ENCODE peak calls at places on chromosomes 2 and 18, in six cellular contexts. Q is aorta; Z is upper lobe of right lung; I is CD8-positive, alpha-beta memory T cell; U is mesendoderm; P is CD4-positive, alpha-beta T cell. L is an unnamed sample.

GRCh38 chr18:34322365-34323289 is 97.9 kb upstream of the NOL4 start:
- DNase-seq in Q (peak), Z (peak), I (no peak), U (peak), P (no peak), L (no peak)

GRCh38 chr2:160241251-160242137 is 41.4 kb upstream of the ITGB6 start:
- DNase-seq in Q (peak), Z (peak), I (no peak), U (no peak), P (no peak), L (no peak)

GRCh38 chr2:56369316-56369715 is 185.5 kb downstream of the CCDC85A start:
- DNase-seq in Q (no peak), Z (no peak), I (no peak), U (peak), P (no peak), L (no peak)

GRCh38 chr2:32836961-32837360 is 109.8 kb upstream of the LTBP1 start:
- DNase-seq in Q (no peak), Z (no peak), I (no peak), U (no peak), P (no peak), L (no peak)

GRCh38 chr2:36374586-36374985 is 19.0 kb downstream of the CRIM1 start:
- DNase-seq in Q (no peak), Z (no peak), I (no peak), U (no peak), P (no peak), L (no peak)

GRCh38 chr2:131046580-131047274 is 46.5 kb downstream of the FAM168B start:
- DNase-seq in Q (no peak), Z (no peak), I (no peak), U (no peak), P (no peak), L (no peak)

GRCh38 chr2:186946896-186947467 is 98.0 kb upstream of the ZSWIM2 start:
- DNase-seq in Q (no peak), Z (no peak), I (no peak), U (no peak), P (no peak), L (no peak)

GRCh38 chr2:34806396-34806795 is 1207.3 kb upstream of the FAM98A start:
- DNase-seq in Q (no peak), Z (no peak), I (no peak), U (peak), P (no peak), L (no peak)

GRCh38 chr2:23791030-23791429 is 135.9 kb downstream of the ATAD2B start:
- DNase-seq in Q (no peak), Z (no peak), I (no peak), U (no peak), P (no peak), L (no peak)

GRCh38 chr2:150689600-150689999 is 202.1 kb upstream of the RND3 start:
- DNase-seq in Q (no peak), Z (no peak), I (no peak), U (no peak), P (no peak), L (no peak)

GRCh38 chr2:18251486-18251885 is 309.0 kb downstream of the RDH14 start:
- DNase-seq in Q (no peak), Z (no peak), I (no peak), U (no peak), P (no peak), L (no peak)

GRCh38 chr2:62826141-62826540 is 120.6 kb downstream of the EHBP1 start:
- DNase-seq in Q (no peak), Z (no peak), I (no peak), U (peak), P (no peak), L (no peak)

GRCh38 chr2:113406114-113406513 is 31.4 kb upstream of the ZNG1B start:
- DNase-seq in Q (no peak), Z (no peak), I (no peak), U (peak), P (no peak), L (no peak)

GRCh38 chr2:159088906-159089305 is 120.5 kb downstream of the TANC1 start:
- DNase-seq in Q (no peak), Z (no peak), I (no peak), U (peak), P (no peak), L (no peak)

GRCh38 chr2:190537765-190538164 is 3.2 kb upstream of the NEMP2 start:
- DNase-seq in Q (no peak), Z (no peak), I (no peak), U (peak), P (no peak), L (no peak)

GRCh38 chr2:238024986-238025385 is 35.8 kb upstream of the SCLY start:
- DNase-seq in Q (no peak), Z (no peak), I (no peak), U (no peak), P (no peak), L (no peak)

GRCh38 chr18:48529796-48530195 is 9.0 kb upstream of the CTIF start:
- DNase-seq in Q (no peak), Z (no peak), I (no peak), U (peak), P (no peak), L (no peak)

GRCh38 chr2:179595284-179595683 is 266.1 kb downstream of the ZNF385B start:
- DNase-seq in Q (no peak), Z (no peak), I (no peak), U (peak), P (no peak), L (no peak)

GRCh38 chr18:9290171-9290570 is 44.4 kb upstream of the TWSG1 start:
- DNase-seq in Q (no peak), Z (no peak), I (no peak), U (no peak), P (no peak), L (no peak)

GRCh38 chr2:220469201-220469600 is 841.8 kb downstream of the SLC4A3 start:
- DNase-seq in Q (no peak), Z (no peak), I (no peak), U (no peak), P (no peak), L (no peak)

GRCh38 chr2:174656035-174656434 is 58.4 kb upstream of the WIPF1 start:
- DNase-seq in Q (no peak), Z (no peak), I (no peak), U (no peak), P (no peak), L (no peak)

GRCh38 chr2:8563814-8564474 is 117.9 kb upstream of the ID2 start:
- DNase-seq in Q (peak), Z (no peak), I (no peak), U (no peak), P (no peak), L (no peak)

GRCh38 chr18:59229191-59229590 is 9.2 kb downstream of the GRP start:
- DNase-seq in Q (no peak), Z (no peak), I (no peak), U (no peak), P (no peak), L (no peak)

GRCh38 chr2:101762451-101763171 is 65.1 kb downstream of the MAP4K4 start:
- DNase-seq in Q (no peak), Z (no peak), I (no peak), U (peak), P (no peak), L (no peak)

GRCh38 chr2:193584001-193584400 is 1389.3 kb upstream of the TMEFF2 start:
- DNase-seq in Q (no peak), Z (no peak), I (no peak), U (peak), P (no peak), L (no peak)

GRCh38 chr2:35548171-35548570 is 807.4 kb upstream of the CRIM1 start:
- DNase-seq in Q (no peak), Z (no peak), I (no peak), U (peak), P (no peak), L (no peak)

GRCh38 chr18:68985172-68985820 is 187.4 kb downstream of the CCDC102B start:
- DNase-seq in Q (no peak), Z (no peak), I (no peak), U (no peak), P (no peak), L (no peak)

GRCh38 chr2:42971947-42972736 is 179.8 kb upstream of the HAAO start:
- DNase-seq in Q (peak), Z (peak), I (no peak), U (peak), P (no peak), L (no peak)

GRCh38 chr2:113162173-113162572 is 11.6 kb upstream of the PSD4 start:
- DNase-seq in Q (no peak), Z (no peak), I (no peak), U (no peak), P (no peak), L (no peak)

GRCh38 chr2:237258146-237258545 is 155.8 kb downstream of the COL6A3 start:
- DNase-seq in Q (no peak), Z (no peak), I (no peak), U (peak), P (no peak), L (no peak)

GRCh38 chr2:168192839-168193616 is 54.4 kb downstream of the STK39 start:
- DNase-seq in Q (no peak), Z (no peak), I (peak), U (no peak), P (peak), L (no peak)
- H3K27ac ChIP-seq in Q (no peak), Z (no peak), I (no peak), U (no peak), P (peak), L (no peak)

DNA sequence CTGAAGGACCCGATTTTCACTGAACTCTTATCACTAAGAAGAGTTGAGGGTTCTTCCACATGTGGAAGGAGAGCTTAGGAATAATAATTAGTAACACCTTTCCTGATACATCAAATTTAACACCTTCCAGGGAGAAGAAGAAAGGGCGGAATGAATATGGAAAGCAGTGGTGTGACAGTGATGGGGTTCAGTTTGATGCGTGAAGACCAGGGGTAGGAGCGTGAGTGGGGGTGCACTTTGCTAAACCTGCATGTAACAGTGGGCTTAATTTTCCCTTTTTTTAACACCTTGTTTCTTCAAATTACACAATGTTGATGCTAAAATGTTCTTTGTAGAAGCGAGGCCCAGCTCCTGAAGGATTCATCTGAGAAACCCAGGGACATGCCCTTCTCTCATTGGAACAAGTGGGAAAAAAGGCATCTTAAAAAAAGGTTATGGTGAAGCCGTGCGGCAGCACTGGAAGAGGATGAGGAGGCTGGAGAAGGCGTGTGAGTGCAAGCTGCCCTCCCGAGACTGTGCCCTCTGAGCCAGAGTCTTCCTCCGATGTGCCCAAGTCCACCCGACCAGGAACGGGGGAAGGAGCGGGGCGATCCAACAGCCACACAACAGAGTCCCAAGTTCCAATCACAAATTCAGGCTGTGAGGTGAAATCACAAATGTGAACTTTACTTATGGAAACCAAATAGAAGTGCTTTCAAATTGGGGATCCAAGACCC is 80.8 kb downstream of the MBP start:
- DNase-seq in Q (no peak), Z (no peak), I (no peak), U (no peak), P (no peak), L (no peak)
- H3K27ac ChIP-seq in Q (no peak), Z (no peak), I (no peak), U (no peak), P (no peak), L (peak)

GRCh38 chr18:75215663-75216062 is 5.1 kb downstream of the TSHZ1 start:
- DNase-seq in Q (no peak), Z (no peak), I (no peak), U (no peak), P (no peak), L (no peak)
- H3K27ac ChIP-seq in Q (no peak), Z (no peak), I (no peak), U (no peak), P (peak), L (no peak)

DNA sequence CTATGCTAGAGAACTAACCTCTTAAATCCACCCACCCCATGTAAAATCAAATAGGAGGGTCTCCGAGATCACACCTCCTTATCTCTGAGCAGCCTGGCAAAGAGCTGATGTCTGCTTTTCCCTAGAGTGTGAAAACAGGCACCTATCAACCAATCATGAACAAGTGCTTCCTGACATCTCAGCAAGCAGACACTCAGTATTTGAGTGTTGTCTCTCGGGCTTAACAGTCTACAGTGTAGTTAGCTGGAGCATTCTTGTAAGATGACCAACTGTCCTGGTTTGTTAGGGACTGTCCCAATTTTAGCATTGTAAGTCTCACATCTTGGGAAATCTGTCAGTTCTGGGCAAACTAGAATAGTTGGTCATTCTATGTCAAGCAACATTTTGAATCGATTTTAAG is 26.4 kb downstream of the MARCHF4 start:
- DNase-seq in Q (no peak), Z (no peak), I (no peak), U (peak), P (no peak), L (no peak)
- H3K27ac ChIP-seq in Q (no peak), Z (no peak), I (no peak), U (no peak), P (no peak), L (no peak)

DNA sequence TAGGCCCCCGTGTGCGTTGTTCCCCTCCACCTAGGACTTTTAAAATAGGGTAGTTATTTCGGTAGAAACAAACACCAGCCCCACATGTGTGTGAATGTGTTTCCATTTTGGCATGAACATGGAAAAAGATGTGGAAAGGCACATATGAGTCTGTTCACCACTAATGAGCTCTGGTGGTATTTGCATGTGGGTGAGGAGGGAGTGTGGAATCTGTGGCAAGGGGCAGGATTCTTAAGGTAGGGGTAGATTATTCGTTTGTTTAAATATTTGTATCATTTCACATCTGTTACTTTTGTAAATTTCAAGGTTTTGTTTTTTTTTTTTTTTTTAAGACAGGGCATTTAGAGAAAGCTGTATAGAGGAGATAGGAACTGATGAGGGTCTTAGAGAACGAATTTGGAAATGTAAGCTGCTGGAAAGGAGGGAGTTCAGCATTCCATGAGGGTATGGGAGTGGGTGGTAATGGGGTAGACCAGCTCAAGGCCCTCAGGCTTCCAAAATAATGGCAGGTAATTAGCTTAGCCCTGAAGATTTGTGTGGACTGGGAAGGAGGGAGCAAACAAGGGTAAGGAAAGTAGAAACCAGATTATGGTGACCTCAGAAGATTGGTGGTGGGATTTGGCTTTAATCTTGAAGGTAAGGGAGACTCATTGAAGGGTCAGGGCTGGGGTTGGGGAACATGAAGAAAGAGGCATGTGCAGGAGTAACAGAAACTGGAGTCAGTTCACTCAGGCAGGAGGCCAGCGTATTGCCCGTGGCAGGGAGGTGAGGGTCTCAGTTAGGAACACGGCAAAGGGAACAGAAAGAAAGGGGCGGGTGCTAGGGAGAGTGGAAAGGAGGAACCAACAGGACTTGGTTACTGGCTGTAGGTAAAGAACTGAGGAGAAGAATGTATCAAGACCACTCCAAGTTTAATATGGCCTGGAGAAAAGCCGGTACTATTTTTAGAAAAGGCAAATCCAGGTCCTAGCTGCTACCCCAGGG is 123.6 kb downstream of the PLB1 start:
- DNase-seq in Q (no peak), Z (no peak), I (no peak), U (no peak), P (no peak), L (no peak)
- H3K27ac ChIP-seq in Q (peak), Z (no peak), I (no peak), U (no peak), P (no peak), L (peak)

L was measured in substantia nigra.